ENCODE peak calls at places on chromosomes 7 and 10, in eight cellular contexts. C is tibial artery, B is brain microvascular endothelial cell, N is RWPE1, R is GM12865, Y is neural progenitor cell, E is LNCaP clone FGC, U is DND-41. S is an unnamed sample.

GRCh38 chr10:102801496-102801895 is 35.7 kb downstream of the CYP17A1 start:
- DNase-seq in B (no peak), N (no peak), Y (no peak), C (no peak), E (no peak), R (no peak), U (no peak), S (no peak)

GRCh38 chr10:95477175-95477520 is 84.0 kb downstream of the SORBS1 start:
- DNase-seq in Y (no peak), B (no peak), C (no peak), R (no peak), U (no peak), N (no peak), E (no peak), S (no peak)

GRCh38 chr7:115135769-115136410 is 214.0 kb downstream of the MDFIC start:
- DNase-seq in E (no peak), N (no peak), Y (peak), C (no peak), U (no peak), B (no peak), R (peak), S (no peak)

GRCh38 chr10:125080984-125081383 is 79.4 kb downstream of the CTBP2 start:
- DNase-seq in B (no peak), R (no peak), Y (no peak), E (no peak), C (no peak), U (no peak), N (no peak), S (no peak)

GRCh38 chr7:47953822-47954221 is 5.6 kb upstream of the PKD1L1 start:
- DNase-seq in E (no peak), U (no peak), N (no peak), B (no peak), C (no peak), R (no peak), Y (no peak), S (no peak)

GRCh38 chr7:143372070-143372469 is 9.1 kb upstream of the ZYX start:
- DNase-seq in E (no peak), U (peak), C (peak), R (no peak), Y (no peak), B (no peak), N (no peak), S (peak)

GRCh38 chr10:13139671-13140070 is 21.7 kb upstream of the MCM10 start:
- DNase-seq in B (no peak), U (no peak), Y (no peak), C (no peak), N (no peak), R (no peak), E (no peak), S (no peak)

GRCh38 chr7:156897673-156898072 is 4.7 kb upstream of the LMBR1 start:
- DNase-seq in B (no peak), R (no peak), E (no peak), Y (no peak), C (no peak), U (no peak), N (peak), S (no peak)

GRCh38 chr7:107725138-107725740 is 18.7 kb upstream of the CBLL1 start:
- DNase-seq in B (peak), C (no peak), U (peak), E (peak), Y (peak), N (peak), R (peak), S (peak)

GRCh38 chr10:96124230-96125141 is 5.6 kb upstream of the ZNF518A start:
- DNase-seq in N (peak), Y (peak), R (no peak), E (no peak), B (peak), C (no peak), U (peak), S (no peak)

GRCh38 chr10:1737222-1738061 is at the start of gene ADARB2:
- DNase-seq in Y (peak), E (peak), R (peak), B (peak), U (peak), N (peak), C (no peak), S (peak)

GRCh38 chr7:3037259-3037658 is 6.4 kb downstream of the CARD11 start:
- DNase-seq in C (no peak), N (no peak), Y (no peak), R (no peak), B (no peak), U (no peak), E (no peak), S (no peak)

GRCh38 chr7:27149817-27150567 is 2.4 kb downstream of the HOXA3 start:
- DNase-seq in Y (no peak), U (no peak), C (peak), B (no peak), E (no peak), R (no peak), N (no peak), S (no peak)

GRCh38 chr10:127845756-127846155 is 47.0 kb downstream of the CLRN3 start:
- DNase-seq in C (no peak), U (no peak), E (no peak), R (no peak), B (no peak), Y (no peak), N (no peak), S (no peak)

GRCh38 chr7:105234886-105235285 is 153.8 kb downstream of the SRPK2 start:
- DNase-seq in B (no peak), R (no peak), E (no peak), Y (no peak), C (no peak), N (no peak), U (no peak), S (no peak)

GRCh38 chr10:102599565-102600327 is 44.5 kb upstream of the TRIM8 start:
- DNase-seq in N (no peak), R (no peak), C (no peak), E (no peak), B (no peak), U (no peak), Y (no peak), S (no peak)

GRCh38 chr10:85319150-85319549 is 990.8 kb downstream of the CCSER2 start:
- DNase-seq in R (no peak), N (no peak), B (no peak), C (no peak), Y (no peak), E (no peak), U (no peak), S (no peak)

GRCh38 chr7:2609001-2609411 is 22.8 kb upstream of the TTYH3 start:
- DNase-seq in E (no peak), Y (peak), C (no peak), B (no peak), R (peak), N (no peak), U (no peak), S (peak)

GRCh38 chr10:126904807-126905686 is at the start of gene DOCK1:
- DNase-seq in E (no peak), B (peak), R (no peak), Y (peak), U (no peak), N (peak), C (peak), S (peak)

GRCh38 chr10:22681783-22682183 is 32.6 kb downstream of the PIP4K2A start:
- DNase-seq in E (peak), Y (no peak), U (peak), B (peak), C (no peak), N (peak), R (no peak), S (peak)

GRCh38 chr7:93883078-93883916 is 7.3 kb downstream of the TFPI2 start:
- DNase-seq in U (no peak), E (no peak), N (no peak), R (no peak), C (no peak), Y (no peak), B (peak), S (no peak)
- TF ChIP-seq CTCF in U (no peak), E (no peak), N (no peak), R (no peak), C (no peak), Y (no peak), B (no peak), S (no peak)

DNA sequence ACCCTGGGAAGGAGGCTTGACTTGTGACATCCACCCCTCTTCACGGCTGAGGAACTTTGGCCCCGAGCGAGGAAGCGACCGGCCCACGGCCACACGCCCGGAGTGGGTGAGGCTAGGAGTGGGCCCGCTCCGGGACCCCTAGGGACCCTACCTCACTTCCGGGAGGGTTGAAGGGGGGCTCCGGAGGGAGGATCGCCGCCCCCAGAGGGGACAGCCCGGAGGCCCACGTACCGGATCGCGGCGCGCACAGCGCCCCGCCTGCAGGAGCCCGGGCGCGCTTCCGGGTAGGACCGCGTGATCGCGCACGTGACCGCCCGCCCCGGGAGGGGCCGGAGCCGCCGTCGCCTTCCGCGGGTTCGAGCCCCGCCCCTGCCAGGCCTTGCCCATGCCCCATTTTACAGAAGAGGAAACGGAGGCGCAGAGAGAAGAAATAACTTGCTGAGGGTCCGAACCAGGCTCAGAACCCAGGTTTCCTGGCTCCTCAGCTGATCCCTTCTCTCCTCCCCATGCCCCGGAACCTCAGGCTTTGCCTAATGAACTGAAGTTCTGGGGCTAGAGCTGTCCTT is at the start of gene HPS1:
- DNase-seq in C (peak), U (peak), B (peak), R (peak), N (peak), Y (peak), E (no peak), S (peak)
- TF ChIP-seq CTCF in C (peak), U (peak), B (no peak), R (no peak), N (no peak), Y (peak), E (no peak), S (no peak)

GRCh38 chr7:36228039-36228438 is 75.0 kb downstream of the EEPD1 start:
- DNase-seq in B (no peak), Y (no peak), N (no peak), U (no peak), C (no peak), R (no peak), E (no peak), S (no peak)

GRCh38 chr7:36226151-36226550 is 73.1 kb downstream of the EEPD1 start:
- DNase-seq in Y (no peak), N (no peak), R (no peak), C (no peak), E (no peak), U (no peak), B (no peak), S (no peak)

GRCh38 chr7:36227223-36227622 is 74.2 kb downstream of the EEPD1 start:
- DNase-seq in U (no peak), R (no peak), Y (no peak), C (peak), N (no peak), E (no peak), B (no peak), S (no peak)

GRCh38 chr7:36219429-36219828 is 66.4 kb downstream of the EEPD1 start:
- DNase-seq in U (no peak), C (no peak), Y (no peak), E (no peak), B (no peak), N (no peak), R (no peak), S (no peak)

GRCh38 chr7:36224916-36225858 is 72.1 kb downstream of the EEPD1 start:
- DNase-seq in B (no peak), C (no peak), U (no peak), R (no peak), N (no peak), Y (no peak), E (no peak), S (no peak)
- TF ChIP-seq CTCF in B (no peak), C (no peak), U (no peak), R (no peak), N (no peak), Y (no peak), E (no peak), S (no peak)

GRCh38 chr10:70378122-70378521 is 4.3 kb downstream of the LRRC20 start:
- DNase-seq in E (peak), U (no peak), Y (no peak), C (no peak), B (peak), N (peak), R (no peak), S (no peak)

GRCh38 chr10:70381491-70382421 is 669 bp downstream of the LRRC20 start:
- DNase-seq in R (peak), B (peak), E (no peak), N (peak), U (peak), Y (peak), C (peak), S (peak)

GRCh38 chr10:70376436-70377378 is 5.7 kb downstream of the LRRC20 start:
- DNase-seq in N (peak), B (peak), R (no peak), Y (no peak), U (no peak), E (no peak), C (no peak), S (no peak)

GRCh38 chr10:70380350-70381135 is 1.9 kb downstream of the LRRC20 start:
- DNase-seq in B (no peak), Y (no peak), U (no peak), E (no peak), C (no peak), R (no peak), N (no peak), S (no peak)

DNA sequence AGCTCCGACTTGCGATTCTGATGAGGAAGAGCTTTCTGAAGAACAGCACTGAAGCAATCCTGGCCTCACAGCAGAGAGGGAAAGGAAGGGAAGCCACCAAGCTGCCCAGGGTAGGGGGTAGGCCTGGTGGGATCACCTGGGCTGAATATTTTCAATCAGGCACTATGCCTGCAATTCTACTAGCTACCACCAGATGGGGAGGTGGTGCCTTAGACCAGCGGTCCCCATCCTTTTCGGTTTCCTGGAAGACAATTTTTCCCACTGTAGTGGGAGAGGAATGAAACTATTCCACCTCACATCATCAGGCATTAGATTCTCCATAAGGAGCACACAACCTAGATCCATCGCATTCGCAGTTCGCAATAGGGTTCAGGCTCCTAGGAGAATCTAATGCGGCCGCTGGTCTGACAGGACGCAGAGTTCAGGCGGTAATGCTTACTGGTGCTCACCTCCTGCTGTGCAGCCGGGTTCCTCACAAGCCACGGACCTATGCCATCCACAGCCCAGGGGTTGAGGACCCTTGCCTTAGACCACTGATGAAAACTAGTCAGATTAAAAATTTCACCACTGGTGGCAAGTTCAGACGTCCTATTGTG is 2.7 kb downstream of the LRRC20 start:
- DNase-seq in N (no peak), B (peak), C (no peak), U (peak), Y (peak), E (no peak), R (peak), S (no peak)
- TF ChIP-seq CTCF in N (peak), B (peak), C (peak), U (peak), Y (peak), E (peak), R (peak), S (peak)

GRCh38 chr10:31620236-31621151 is 301.5 kb downstream of the ZEB1 start:
- DNase-seq in E (no peak), Y (peak), C (peak), N (no peak), B (peak), U (no peak), R (peak), S (no peak)
- TF ChIP-seq CTCF in E (no peak), Y (peak), C (peak), N (no peak), B (peak), U (no peak), R (peak), S (no peak)

DNA sequence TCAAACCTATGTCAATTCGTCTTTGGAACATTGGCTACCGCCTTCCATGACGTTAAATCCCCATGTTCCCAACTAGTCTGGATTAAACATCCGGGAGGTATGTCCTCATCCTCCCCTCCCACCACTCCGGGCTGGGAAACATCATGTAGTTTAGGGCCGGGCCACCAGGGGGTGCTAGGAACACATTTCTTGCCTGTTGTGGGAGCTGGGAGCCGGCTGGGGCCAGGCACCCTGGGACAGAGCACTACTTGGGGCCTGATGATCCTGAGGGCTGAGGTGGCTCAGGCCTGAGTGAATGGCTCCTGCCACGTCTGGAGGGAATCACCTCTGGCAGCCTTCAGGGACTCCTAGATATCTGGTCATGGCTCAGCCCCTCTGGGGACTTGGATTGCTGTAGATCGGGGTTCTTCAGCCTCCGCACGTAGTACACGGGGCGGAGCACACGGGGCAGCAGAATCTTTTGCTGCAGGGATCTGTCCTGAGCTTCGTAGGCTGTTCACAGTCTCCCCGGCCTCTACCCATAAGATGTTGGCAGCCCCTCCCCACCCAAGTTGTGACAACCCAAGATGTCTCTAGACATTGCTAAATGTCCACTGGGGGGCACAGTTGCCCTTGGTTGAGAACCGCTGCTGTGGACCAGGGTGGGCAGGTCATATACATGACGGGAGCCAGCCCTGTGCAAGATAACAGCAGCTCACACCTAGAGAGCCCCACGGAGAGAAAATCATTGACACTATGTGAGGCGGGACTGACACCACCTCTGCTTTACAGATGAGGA is 141.2 kb upstream of the ZNF716 start:
- DNase-seq in C (no peak), N (no peak), U (peak), Y (no peak), E (no peak), R (no peak), B (no peak), S (peak)
- TF ChIP-seq CTCF in C (no peak), N (no peak), U (peak), Y (no peak), E (no peak), R (no peak), B (peak), S (peak)

GRCh38 chr7:83077328-83077727 is 85.4 kb downstream of the PCLO start:
- DNase-seq in U (no peak), Y (no peak), R (no peak), C (no peak), B (peak), N (no peak), E (no peak), S (no peak)

GRCh38 chr7:83072576-83073517 is 89.8 kb downstream of the PCLO start:
- DNase-seq in C (no peak), E (peak), Y (no peak), N (no peak), U (no peak), R (no peak), B (peak), S (no peak)
- TF ChIP-seq CTCF in C (no peak), E (peak), Y (peak), N (peak), U (no peak), R (no peak), B (peak), S (no peak)

GRCh38 chr10:59829024-59829423 is 75.8 kb upstream of the MRLN start:
- DNase-seq in E (no peak), U (no peak), C (no peak), Y (no peak), N (no peak), R (peak), B (no peak), S (no peak)

GRCh38 chr10:59829601-59830000 is 76.3 kb upstream of the MRLN start:
- DNase-seq in E (no peak), Y (no peak), R (peak), B (no peak), N (no peak), C (no peak), U (no peak), S (no peak)

GRCh38 chr10:59823111-59823510 is 69.9 kb upstream of the MRLN start:
- DNase-seq in R (no peak), C (no peak), N (no peak), U (no peak), Y (no peak), B (no peak), E (no peak), S (no peak)

GRCh38 chr10:59823751-59824150 is 70.5 kb upstream of the MRLN start:
- DNase-seq in B (no peak), Y (no peak), C (no peak), R (no peak), E (no peak), N (no peak), U (no peak), S (no peak)

GRCh38 chr10:59825932-59826331 is 72.7 kb upstream of the MRLN start:
- DNase-seq in C (no peak), B (no peak), E (no peak), N (no peak), U (no peak), R (no peak), Y (no peak), S (no peak)
- TF ChIP-seq CTCF in C (no peak), B (no peak), E (no peak), N (no peak), U (no peak), R (no peak), Y (no peak), S (no peak)

GRCh38 chr10:97629289-97629688 is 4.0 kb downstream of the MORN4 start:
- DNase-seq in U (no peak), B (no peak), N (no peak), Y (no peak), E (no peak), C (no peak), R (no peak), S (no peak)

GRCh38 chr10:97631098-97631497 is 2.2 kb downstream of the MORN4 start:
- DNase-seq in N (no peak), R (no peak), Y (no peak), C (no peak), E (no peak), U (no peak), B (no peak), S (no peak)

GRCh38 chr10:97635577-97635976 is 2.3 kb upstream of the MORN4 start:
- DNase-seq in R (no peak), E (no peak), N (no peak), C (no peak), B (no peak), U (no peak), Y (no peak), S (no peak)

GRCh38 chr10:97632949-97633884 is at the start of gene MORN4:
- DNase-seq in R (peak), C (peak), B (peak), U (no peak), E (peak), N (peak), Y (peak), S (peak)

GRCh38 chr10:97633921-97634320 is 621 bp upstream of the MORN4 start:
- DNase-seq in Y (peak), E (no peak), N (no peak), C (no peak), R (no peak), B (no peak), U (no peak), S (peak)
- TF ChIP-seq CTCF in Y (peak), E (no peak), N (no peak), C (peak), R (no peak), B (peak), U (no peak), S (peak)